ENCODE peak calls at places on chromosome 20, in five cellular contexts. One of them, this sample, is unnamed.

GRCh38 chr20:17616480-17617211 is 46.8 kb downstream of the DSTN start:
- DNase-seq in tibial artery: peak
- DNase-seq in occipital lobe: no peak
- DNase-seq in mucosa of gallbladder: no peak
- DNase-seq in iPS-NIHi11: peak
- DNase-seq in this sample: no peak

GRCh38 chr20:38674178-38675133 is 49.8 kb upstream of the SLC32A1 start:
- DNase-seq in tibial artery: no peak
- DNase-seq in occipital lobe: peak
- DNase-seq in mucosa of gallbladder: peak
- DNase-seq in iPS-NIHi11: peak
- DNase-seq in this sample: peak

GRCh38 chr20:6269163-6269873 is 146.5 kb upstream of the FERMT1 start:
- DNase-seq in tibial artery: no peak
- DNase-seq in occipital lobe: no peak
- DNase-seq in mucosa of gallbladder: no peak
- DNase-seq in iPS-NIHi11: no peak
- DNase-seq in this sample: no peak

GRCh38 chr20:2873747-2874041 is 413 bp downstream of the PTPRA start:
- DNase-seq in tibial artery: peak
- DNase-seq in occipital lobe: no peak
- DNase-seq in mucosa of gallbladder: no peak
- DNase-seq in iPS-NIHi11: peak
- DNase-seq in this sample: peak

GRCh38 chr20:3081641-3082040 is 2.9 kb downstream of the AVP start:
- DNase-seq in tibial artery: no peak
- DNase-seq in occipital lobe: no peak
- DNase-seq in mucosa of gallbladder: no peak
- DNase-seq in iPS-NIHi11: peak
- DNase-seq in this sample: no peak

GRCh38 chr20:1474817-1475603 is 8.4 kb upstream of the NSFL1C start:
- DNase-seq in tibial artery: no peak
- DNase-seq in occipital lobe: no peak
- DNase-seq in mucosa of gallbladder: no peak
- DNase-seq in iPS-NIHi11: peak
- DNase-seq in this sample: peak

GRCh38 chr20:62201173-62202082 is 18.6 kb downstream of the MTG2 start:
- DNase-seq in tibial artery: no peak
- DNase-seq in occipital lobe: no peak
- DNase-seq in mucosa of gallbladder: no peak
- DNase-seq in iPS-NIHi11: no peak
- DNase-seq in this sample: no peak

GRCh38 chr20:22495172-22495571 is 89.2 kb downstream of the FOXA2 start:
- DNase-seq in tibial artery: no peak
- DNase-seq in occipital lobe: no peak
- DNase-seq in mucosa of gallbladder: no peak
- DNase-seq in iPS-NIHi11: no peak
- DNase-seq in this sample: no peak

GRCh38 chr20:2746636-2747265 is 53.7 kb downstream of the CPXM1 start:
- DNase-seq in tibial artery: no peak
- DNase-seq in occipital lobe: no peak
- DNase-seq in mucosa of gallbladder: no peak
- DNase-seq in iPS-NIHi11: no peak
- DNase-seq in this sample: no peak

GRCh38 chr20:46752639-46753235 is 43.3 kb downstream of the SLC2A10 start:
- DNase-seq in tibial artery: peak
- DNase-seq in occipital lobe: peak
- DNase-seq in mucosa of gallbladder: peak
- DNase-seq in iPS-NIHi11: peak
- DNase-seq in this sample: peak

GRCh38 chr20:7980332-7981046 is 39.1 kb downstream of the TMX4 start:
- DNase-seq in tibial artery: no peak
- DNase-seq in occipital lobe: peak
- DNase-seq in mucosa of gallbladder: no peak
- DNase-seq in iPS-NIHi11: peak
- DNase-seq in this sample: peak

GRCh38 chr20:63096681-63097335 is 90.0 kb upstream of the BHLHE23 start:
- DNase-seq in tibial artery: no peak
- DNase-seq in occipital lobe: no peak
- DNase-seq in mucosa of gallbladder: no peak
- DNase-seq in iPS-NIHi11: peak
- DNase-seq in this sample: peak

GRCh38 chr20:60102665-60103210 is 144.5 kb downstream of the CDH26 start:
- DNase-seq in tibial artery: no peak
- DNase-seq in occipital lobe: no peak
- DNase-seq in mucosa of gallbladder: no peak
- DNase-seq in iPS-NIHi11: no peak
- DNase-seq in this sample: no peak

GRCh38 chr20:49427751-49428518 is 54.5 kb downstream of the KCNB1 start:
- DNase-seq in tibial artery: no peak
- DNase-seq in occipital lobe: peak
- DNase-seq in mucosa of gallbladder: no peak
- DNase-seq in iPS-NIHi11: no peak
- DNase-seq in this sample: no peak

GRCh38 chr20:23225407-23226060 is 125.1 kb upstream of the NXT1 start:
- DNase-seq in tibial artery: peak
- DNase-seq in occipital lobe: no peak
- DNase-seq in mucosa of gallbladder: peak
- DNase-seq in iPS-NIHi11: no peak
- DNase-seq in this sample: no peak

GRCh38 chr20:3407426-3408250 is at the start of gene DNAAF9:
- DNase-seq in tibial artery: peak
- DNase-seq in occipital lobe: peak
- DNase-seq in mucosa of gallbladder: peak
- DNase-seq in iPS-NIHi11: peak
- DNase-seq in this sample: peak

GRCh38 chr20:51306521-51307358 is 235.8 kb downstream of the NFATC2 start:
- DNase-seq in tibial artery: peak
- DNase-seq in occipital lobe: peak
- DNase-seq in mucosa of gallbladder: peak
- DNase-seq in iPS-NIHi11: peak
- DNase-seq in this sample: peak

GRCh38 chr20:3168079-3168828 is 5.1 kb downstream of the LZTS3 start:
- DNase-seq in tibial artery: no peak
- DNase-seq in occipital lobe: no peak
- DNase-seq in mucosa of gallbladder: peak
- DNase-seq in iPS-NIHi11: peak
- DNase-seq in this sample: peak

GRCh38 chr20:59004763-59005522 is 2.1 kb downstream of the CTSZ start:
- DNase-seq in tibial artery: peak
- DNase-seq in occipital lobe: no peak
- DNase-seq in mucosa of gallbladder: peak
- DNase-seq in iPS-NIHi11: no peak
- DNase-seq in this sample: peak

GRCh38 chr20:62361799-62362589 is 5.1 kb downstream of the LAMA5 start:
- DNase-seq in tibial artery: no peak
- DNase-seq in occipital lobe: no peak
- DNase-seq in mucosa of gallbladder: no peak
- DNase-seq in iPS-NIHi11: peak
- DNase-seq in this sample: peak

GRCh38 chr20:32206383-32207210 is 946 bp downstream of the PLAGL2 start:
- DNase-seq in tibial artery: no peak
- DNase-seq in occipital lobe: no peak
- DNase-seq in mucosa of gallbladder: no peak
- DNase-seq in iPS-NIHi11: no peak
- DNase-seq in this sample: peak

GRCh38 chr20:11544029-11544678 is 373.5 kb upstream of the BTBD3 start:
- DNase-seq in tibial artery: no peak
- DNase-seq in occipital lobe: no peak
- DNase-seq in mucosa of gallbladder: peak
- DNase-seq in iPS-NIHi11: peak
- DNase-seq in this sample: peak

GRCh38 chr20:17808357-17808756 is 108.6 kb downstream of the BANF2 start:
- DNase-seq in tibial artery: peak
- DNase-seq in occipital lobe: no peak
- DNase-seq in mucosa of gallbladder: peak
- DNase-seq in iPS-NIHi11: no peak
- DNase-seq in this sample: no peak

GRCh38 chr20:46255440-46256104 is 52.7 kb downstream of the CDH22 start:
- DNase-seq in tibial artery: peak
- DNase-seq in occipital lobe: peak
- DNase-seq in mucosa of gallbladder: peak
- DNase-seq in iPS-NIHi11: peak
- DNase-seq in this sample: no peak

GRCh38 chr20:58139849-58140786 is 88.3 kb downstream of the ANKRD60 start:
- DNase-seq in tibial artery: no peak
- DNase-seq in occipital lobe: no peak
- DNase-seq in mucosa of gallbladder: peak
- DNase-seq in iPS-NIHi11: no peak
- DNase-seq in this sample: no peak

GRCh38 chr20:57323034-57323433 is 6.6 kb upstream of the SPO11 start:
- DNase-seq in tibial artery: no peak
- DNase-seq in occipital lobe: peak
- DNase-seq in mucosa of gallbladder: no peak
- DNase-seq in iPS-NIHi11: peak
- DNase-seq in this sample: peak

GRCh38 chr20:32909896-32910571 is 51.3 kb downstream of the EFCAB8 start:
- DNase-seq in tibial artery: no peak
- DNase-seq in occipital lobe: no peak
- DNase-seq in mucosa of gallbladder: no peak
- DNase-seq in iPS-NIHi11: no peak
- DNase-seq in this sample: peak

GRCh38 chr20:41034239-41034638 is 5.6 kb downstream of the TOP1 start:
- DNase-seq in tibial artery: no peak
- DNase-seq in occipital lobe: no peak
- DNase-seq in mucosa of gallbladder: no peak
- DNase-seq in iPS-NIHi11: no peak
- DNase-seq in this sample: no peak

GRCh38 chr20:50190251-50191064 is at the start of gene CEBPB:
- DNase-seq in tibial artery: peak
- DNase-seq in occipital lobe: peak
- DNase-seq in mucosa of gallbladder: peak
- DNase-seq in iPS-NIHi11: peak
- DNase-seq in this sample: peak

GRCh38 chr20:57417830-57418780 is 26.9 kb downstream of the RBM38 start:
- DNase-seq in tibial artery: no peak
- DNase-seq in occipital lobe: no peak
- DNase-seq in mucosa of gallbladder: no peak
- DNase-seq in iPS-NIHi11: no peak
- DNase-seq in this sample: no peak

GRCh38 chr20:62551408-62552323 is 75.9 kb upstream of the GATA5 start:
- DNase-seq in tibial artery: no peak
- DNase-seq in occipital lobe: no peak
- DNase-seq in mucosa of gallbladder: no peak
- DNase-seq in iPS-NIHi11: peak
- DNase-seq in this sample: peak

GRCh38 chr20:50120935-50121693 is 8.2 kb upstream of the UBE2V1 start:
- DNase-seq in tibial artery: peak
- DNase-seq in occipital lobe: no peak
- DNase-seq in mucosa of gallbladder: peak
- DNase-seq in iPS-NIHi11: peak
- DNase-seq in this sample: peak

GRCh38 chr20:48632017-48632824 is 195.6 kb downstream of the PREX1 start:
- DNase-seq in tibial artery: no peak
- DNase-seq in occipital lobe: no peak
- DNase-seq in mucosa of gallbladder: no peak
- DNase-seq in iPS-NIHi11: no peak
- DNase-seq in this sample: no peak

GRCh38 chr20:52242237-52243230 is 51.0 kb upstream of the ZFP64 start:
- DNase-seq in tibial artery: no peak
- DNase-seq in occipital lobe: no peak
- DNase-seq in mucosa of gallbladder: no peak
- DNase-seq in iPS-NIHi11: peak
- DNase-seq in this sample: peak

GRCh38 chr20:51628533-51629398 is 86.2 kb upstream of the NFATC2 start:
- DNase-seq in tibial artery: no peak
- DNase-seq in occipital lobe: no peak
- DNase-seq in mucosa of gallbladder: no peak
- DNase-seq in iPS-NIHi11: no peak
- DNase-seq in this sample: no peak

GRCh38 chr20:56440346-56441007 is 27.9 kb upstream of the RTF2 start:
- DNase-seq in tibial artery: no peak
- DNase-seq in occipital lobe: no peak
- DNase-seq in mucosa of gallbladder: no peak
- DNase-seq in iPS-NIHi11: no peak
- DNase-seq in this sample: no peak

This sample was measured in H7.